ENCODE peak calls at places on chromosomes 6 and 20, in seven cellular contexts. One of them, this sample, is unnamed.
A peak's percentile ranks its signal among the peaks of the same experiment; 100 is the strongest.

GRCh38 chr6:111485316-111485715 is 2.3 kb upstream of the REV3L start:
- DNase-seq in HCT116: no peak
- DNase-seq in AG04450: no peak
- DNase-seq in mesothelial cell of epicardium: no peak
- DNase-seq in heart left ventricle: no peak
- DNase-seq in activated B cell treated with CpG ODN at 0.5 μM for 24 hours: no peak
- DNase-seq in uterus: no peak
- DNase-seq in this sample: no peak

GRCh38 chr20:23639490-23639958 is 1.8 kb upstream of the CST3 start:
- DNase-seq in HCT116: no peak
- DNase-seq in activated B cell treated with CpG ODN at 0.5 μM for 24 hours: no peak
- DNase-seq in AG04450: no peak
- DNase-seq in uterus: no peak
- DNase-seq in heart left ventricle: no peak
- DNase-seq in mesothelial cell of epicardium: no peak
- DNase-seq in this sample: no peak

GRCh38 chr6:53411451-53411850 is 62.7 kb upstream of the ELOVL5 start:
- DNase-seq in activated B cell treated with CpG ODN at 0.5 μM for 24 hours: no peak
- DNase-seq in AG04450: no peak
- DNase-seq in heart left ventricle: no peak
- DNase-seq in uterus: no peak
- DNase-seq in HCT116: no peak
- DNase-seq in mesothelial cell of epicardium: no peak
- DNase-seq in this sample: no peak

GRCh38 chr20:51388756-51389542 is 153.6 kb downstream of the NFATC2 start:
- DNase-seq in mesothelial cell of epicardium: no peak
- DNase-seq in HCT116: no peak
- DNase-seq in AG04450: no peak
- DNase-seq in uterus: no peak
- DNase-seq in activated B cell treated with CpG ODN at 0.5 μM for 24 hours: no peak
- DNase-seq in heart left ventricle: no peak
- DNase-seq in this sample: no peak

GRCh38 chr6:54236984-54237383 is 71.3 kb upstream of the TINAG start:
- DNase-seq in mesothelial cell of epicardium: no peak
- DNase-seq in HCT116: no peak
- DNase-seq in AG04450: no peak
- DNase-seq in activated B cell treated with CpG ODN at 0.5 μM for 24 hours: no peak
- DNase-seq in uterus: no peak
- DNase-seq in heart left ventricle: no peak
- DNase-seq in this sample: no peak

GRCh38 chr6:6700421-6700820 is 111.9 kb downstream of the LY86 start:
- DNase-seq in uterus: no peak
- DNase-seq in activated B cell treated with CpG ODN at 0.5 μM for 24 hours: no peak
- DNase-seq in HCT116: no peak
- DNase-seq in heart left ventricle: no peak
- DNase-seq in AG04450: no peak
- DNase-seq in mesothelial cell of epicardium: no peak
- DNase-seq in this sample: no peak

GRCh38 chr6:13526718-13527668 is 39.6 kb upstream of the GFOD1 start:
- DNase-seq in heart left ventricle: no peak
- DNase-seq in mesothelial cell of epicardium: no peak
- DNase-seq in HCT116: no peak
- DNase-seq in uterus: peak; percentile 17
- DNase-seq in activated B cell treated with CpG ODN at 0.5 μM for 24 hours: peak; percentile 41
- DNase-seq in AG04450: no peak
- DNase-seq in this sample: no peak

GRCh38 chr6:84033523-84034451 is at the start of gene MRAP2:
- DNase-seq in activated B cell treated with CpG ODN at 0.5 μM for 24 hours: no peak
- DNase-seq in HCT116: no peak
- DNase-seq in mesothelial cell of epicardium: peak; percentile 65
- DNase-seq in heart left ventricle: no peak
- DNase-seq in uterus: peak; percentile 14
- DNase-seq in AG04450: no peak
- DNase-seq in this sample: no peak

GRCh38 chr6:167573461-167574215 is 248.8 kb downstream of the TTLL2 start:
- DNase-seq in activated B cell treated with CpG ODN at 0.5 μM for 24 hours: no peak
- DNase-seq in HCT116: no peak
- DNase-seq in uterus: no peak
- DNase-seq in AG04450: no peak
- DNase-seq in mesothelial cell of epicardium: peak; percentile 42
- DNase-seq in heart left ventricle: no peak
- DNase-seq in this sample: no peak

DNA sequence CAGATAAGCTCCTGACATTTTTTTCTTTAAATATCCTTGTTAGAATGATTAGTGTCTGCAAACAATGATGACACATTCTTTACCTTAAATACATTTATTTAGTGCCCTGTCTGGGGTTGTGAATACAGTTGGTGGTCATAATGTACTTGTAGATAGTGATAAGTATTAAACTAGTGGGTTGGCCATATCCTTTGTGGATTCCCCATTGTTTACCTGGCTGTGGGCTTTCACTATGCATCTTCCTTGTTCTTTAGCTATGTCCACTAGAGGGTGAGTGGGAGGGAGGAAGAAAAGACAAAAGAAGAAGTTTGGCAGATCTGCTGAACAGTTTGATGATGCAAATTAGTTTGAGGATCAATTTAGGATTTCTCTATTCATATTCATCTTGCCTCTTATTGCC is 15.7 kb downstream of the HS3ST5 start:
- DNase-seq in heart left ventricle: no peak
- DNase-seq in uterus: no peak
- DNase-seq in AG04450: no peak
- DNase-seq in activated B cell treated with CpG ODN at 0.5 μM for 24 hours: no peak
- DNase-seq in HCT116: no peak
- DNase-seq in mesothelial cell of epicardium: no peak
- DNase-seq in this sample: no peak
- TF ChIP-seq CTCF in heart left ventricle: no peak
- TF ChIP-seq CTCF in uterus: no peak
- TF ChIP-seq CTCF in AG04450: no peak
- TF ChIP-seq CTCF in activated B cell treated with CpG ODN at 0.5 μM for 24 hours: no peak
- TF ChIP-seq CTCF in HCT116: peak; percentile 13
- TF ChIP-seq CTCF in mesothelial cell of epicardium: no peak
- TF ChIP-seq CTCF in this sample: no peak

GRCh38 chr6:66796987-66797386 is 1090.0 kb upstream of the EYS start:
- DNase-seq in AG04450: no peak
- DNase-seq in uterus: no peak
- DNase-seq in HCT116: no peak
- DNase-seq in mesothelial cell of epicardium: no peak
- DNase-seq in activated B cell treated with CpG ODN at 0.5 μM for 24 hours: no peak
- DNase-seq in heart left ventricle: no peak
- DNase-seq in this sample: no peak
- TF ChIP-seq CTCF in AG04450: no peak
- TF ChIP-seq CTCF in uterus: no peak
- TF ChIP-seq CTCF in HCT116: no peak
- TF ChIP-seq CTCF in mesothelial cell of epicardium: no peak
- TF ChIP-seq CTCF in activated B cell treated with CpG ODN at 0.5 μM for 24 hours: no peak
- TF ChIP-seq CTCF in heart left ventricle: no peak
- TF ChIP-seq CTCF in this sample: no peak

DNA sequence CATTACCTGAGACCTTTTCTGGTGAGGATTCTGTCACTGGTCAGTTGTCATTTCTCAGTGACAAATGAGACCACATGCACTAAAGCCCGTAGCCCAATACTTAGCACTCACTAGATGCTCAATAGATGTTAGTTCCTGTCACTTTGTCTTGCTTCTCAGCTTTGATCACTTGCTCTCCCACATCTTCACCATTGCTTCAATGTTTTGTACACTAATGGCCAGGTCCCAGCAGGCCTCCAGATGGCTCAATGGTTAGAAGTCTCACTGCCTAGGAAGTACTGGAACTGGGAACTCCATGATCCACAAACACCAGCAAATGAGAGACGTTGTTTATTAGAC is 502.8 kb upstream of the JARID2 start:
- DNase-seq in AG04450: no peak
- DNase-seq in activated B cell treated with CpG ODN at 0.5 μM for 24 hours: no peak
- DNase-seq in heart left ventricle: no peak
- DNase-seq in HCT116: no peak
- DNase-seq in mesothelial cell of epicardium: no peak
- DNase-seq in uterus: no peak
- DNase-seq in this sample: no peak
- TF ChIP-seq CTCF in AG04450: no peak
- TF ChIP-seq CTCF in activated B cell treated with CpG ODN at 0.5 μM for 24 hours: no peak
- TF ChIP-seq CTCF in heart left ventricle: no peak
- TF ChIP-seq CTCF in HCT116: no peak
- TF ChIP-seq CTCF in mesothelial cell of epicardium: no peak
- TF ChIP-seq CTCF in uterus: no peak
- TF ChIP-seq CTCF in this sample: no peak

DNA sequence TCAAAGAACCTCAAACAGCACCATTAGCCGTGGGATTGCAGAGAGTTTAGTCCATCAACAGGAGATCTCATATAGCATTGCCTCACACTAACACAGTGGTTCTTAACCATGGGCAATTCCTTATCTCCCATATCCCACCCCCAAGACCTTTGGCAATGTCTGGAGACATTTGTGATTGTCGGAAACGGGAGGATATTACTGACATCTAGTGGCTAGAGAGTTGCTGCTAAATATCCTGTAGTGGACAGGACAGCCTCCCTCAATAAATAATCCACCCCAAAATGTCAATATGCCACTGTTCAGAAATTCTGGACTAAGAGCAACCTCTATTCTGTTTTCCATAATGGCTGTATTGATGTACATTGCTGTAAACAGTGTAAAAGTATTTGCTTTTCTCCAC is 210.1 kb upstream of the CCN2 start:
- DNase-seq in uterus: no peak
- DNase-seq in mesothelial cell of epicardium: no peak
- DNase-seq in HCT116: peak; percentile 16
- DNase-seq in activated B cell treated with CpG ODN at 0.5 μM for 24 hours: no peak
- DNase-seq in AG04450: peak; percentile 33
- DNase-seq in heart left ventricle: no peak
- DNase-seq in this sample: no peak
- TF ChIP-seq CTCF in uterus: peak; percentile 65
- TF ChIP-seq CTCF in mesothelial cell of epicardium: no peak
- TF ChIP-seq CTCF in HCT116: peak; percentile 53
- TF ChIP-seq CTCF in activated B cell treated with CpG ODN at 0.5 μM for 24 hours: no peak
- TF ChIP-seq CTCF in AG04450: peak; percentile 73
- TF ChIP-seq CTCF in heart left ventricle: peak; percentile 40
- TF ChIP-seq CTCF in this sample: peak; percentile 27

DNA sequence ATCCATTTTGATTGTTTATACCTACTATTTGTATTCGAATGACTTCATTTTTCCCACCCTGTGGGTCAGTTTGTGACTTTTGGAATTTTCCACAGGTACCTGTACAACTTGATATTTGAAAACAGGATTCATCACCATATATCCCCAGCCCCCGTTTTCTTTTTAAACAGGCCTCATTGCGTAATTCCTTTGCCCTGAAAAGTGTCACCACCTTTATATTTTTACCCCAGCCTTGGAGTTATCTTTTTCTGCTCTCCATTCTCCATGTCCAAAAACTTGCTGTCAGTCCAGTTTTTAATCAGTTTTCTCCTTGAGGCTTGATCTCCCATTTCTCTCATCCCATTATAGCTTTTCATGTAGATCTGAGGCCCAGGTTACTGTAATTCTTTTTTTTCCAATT is 16.6 kb downstream of the ZKSCAN8 start:
- DNase-seq in HCT116: no peak
- DNase-seq in uterus: no peak
- DNase-seq in heart left ventricle: no peak
- DNase-seq in AG04450: no peak
- DNase-seq in activated B cell treated with CpG ODN at 0.5 μM for 24 hours: no peak
- DNase-seq in mesothelial cell of epicardium: no peak
- DNase-seq in this sample: no peak
- TF ChIP-seq CTCF in HCT116: no peak
- TF ChIP-seq CTCF in uterus: no peak
- TF ChIP-seq CTCF in heart left ventricle: no peak
- TF ChIP-seq CTCF in AG04450: no peak
- TF ChIP-seq CTCF in activated B cell treated with CpG ODN at 0.5 μM for 24 hours: no peak
- TF ChIP-seq CTCF in mesothelial cell of epicardium: no peak
- TF ChIP-seq CTCF in this sample: no peak

GRCh38 chr6:28311139-28311823 is 24.7 kb downstream of the ZSCAN31 start:
- DNase-seq in mesothelial cell of epicardium: no peak
- DNase-seq in AG04450: no peak
- DNase-seq in HCT116: no peak
- DNase-seq in heart left ventricle: no peak
- DNase-seq in uterus: no peak
- DNase-seq in activated B cell treated with CpG ODN at 0.5 μM for 24 hours: no peak
- DNase-seq in this sample: no peak

GRCh38 chr6:28315628-28316027 is 20.3 kb downstream of the ZSCAN31 start:
- DNase-seq in activated B cell treated with CpG ODN at 0.5 μM for 24 hours: no peak
- DNase-seq in AG04450: no peak
- DNase-seq in mesothelial cell of epicardium: no peak
- DNase-seq in HCT116: no peak
- DNase-seq in heart left ventricle: no peak
- DNase-seq in uterus: no peak
- DNase-seq in this sample: no peak

GRCh38 chr6:28312939-28313338 is 23.0 kb downstream of the ZSCAN31 start:
- DNase-seq in mesothelial cell of epicardium: no peak
- DNase-seq in HCT116: no peak
- DNase-seq in heart left ventricle: no peak
- DNase-seq in uterus: no peak
- DNase-seq in activated B cell treated with CpG ODN at 0.5 μM for 24 hours: no peak
- DNase-seq in AG04450: no peak
- DNase-seq in this sample: no peak
- TF ChIP-seq CTCF in mesothelial cell of epicardium: no peak
- TF ChIP-seq CTCF in HCT116: no peak
- TF ChIP-seq CTCF in heart left ventricle: no peak
- TF ChIP-seq CTCF in uterus: no peak
- TF ChIP-seq CTCF in activated B cell treated with CpG ODN at 0.5 μM for 24 hours: no peak
- TF ChIP-seq CTCF in AG04450: no peak
- TF ChIP-seq CTCF in this sample: no peak

GRCh38 chr6:136790411-136791295 is 1.6 kb downstream of the MAP3K5 start:
- DNase-seq in HCT116: no peak
- DNase-seq in AG04450: no peak
- DNase-seq in heart left ventricle: no peak
- DNase-seq in mesothelial cell of epicardium: no peak
- DNase-seq in activated B cell treated with CpG ODN at 0.5 μM for 24 hours: no peak
- DNase-seq in uterus: no peak
- DNase-seq in this sample: no peak

GRCh38 chr6:136792066-136792944 is at the start of gene MAP3K5:
- DNase-seq in heart left ventricle: peak; percentile 87
- DNase-seq in uterus: peak; percentile 84
- DNase-seq in HCT116: peak; percentile 77
- DNase-seq in mesothelial cell of epicardium: peak; percentile 84
- DNase-seq in activated B cell treated with CpG ODN at 0.5 μM for 24 hours: peak; percentile 91
- DNase-seq in AG04450: peak; percentile 43
- DNase-seq in this sample: no peak

GRCh38 chr6:136791296-136792065 is 796 bp downstream of the MAP3K5 start:
- DNase-seq in mesothelial cell of epicardium: peak; percentile 42
- DNase-seq in heart left ventricle: peak; percentile 50
- DNase-seq in uterus: peak; percentile 53
- DNase-seq in HCT116: no peak
- DNase-seq in AG04450: no peak
- DNase-seq in activated B cell treated with CpG ODN at 0.5 μM for 24 hours: peak; percentile 47
- DNase-seq in this sample: no peak

GRCh38 chr6:136793348-136793747 is 1.1 kb upstream of the MAP3K5 start:
- DNase-seq in AG04450: no peak
- DNase-seq in uterus: no peak
- DNase-seq in activated B cell treated with CpG ODN at 0.5 μM for 24 hours: no peak
- DNase-seq in heart left ventricle: no peak
- DNase-seq in HCT116: no peak
- DNase-seq in mesothelial cell of epicardium: no peak
- DNase-seq in this sample: no peak

DNA sequence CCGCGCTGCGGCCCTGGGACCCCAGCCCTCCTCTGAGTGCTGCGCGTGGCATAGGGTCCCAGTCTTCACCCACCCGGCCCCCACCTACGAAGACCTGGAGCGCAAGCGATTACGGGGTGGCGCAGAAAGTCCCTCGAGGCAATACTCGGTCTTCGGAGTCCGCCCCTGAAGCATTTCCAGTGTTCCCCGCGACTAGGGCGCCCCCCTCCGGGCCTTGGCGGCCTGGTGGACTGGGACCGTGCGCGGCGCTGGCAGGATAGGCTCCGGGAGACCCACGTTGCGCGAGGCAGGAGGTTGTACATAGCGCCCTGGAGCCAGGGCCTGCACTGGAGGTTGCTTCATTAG is 640 bp upstream of the MAP3K5 start:
- DNase-seq in mesothelial cell of epicardium: peak; percentile 93
- DNase-seq in uterus: peak; percentile 93
- DNase-seq in HCT116: peak; percentile 65
- DNase-seq in activated B cell treated with CpG ODN at 0.5 μM for 24 hours: peak; percentile 91
- DNase-seq in heart left ventricle: peak; percentile 91
- DNase-seq in AG04450: peak; percentile 69
- DNase-seq in this sample: no peak
- TF ChIP-seq CTCF in mesothelial cell of epicardium: peak; percentile 68
- TF ChIP-seq CTCF in uterus: peak; percentile 82
- TF ChIP-seq CTCF in HCT116: peak; percentile 78
- TF ChIP-seq CTCF in activated B cell treated with CpG ODN at 0.5 μM for 24 hours: no peak
- TF ChIP-seq CTCF in heart left ventricle: peak; percentile 64
- TF ChIP-seq CTCF in AG04450: peak; percentile 88
- TF ChIP-seq CTCF in this sample: peak; percentile 77

This sample was measured in D721Med.